ENCODE peak calls at places on chromosomes 6 and 20, in eight cellular contexts. One of them, this sample, is unnamed.

GRCh38 chr20:36030143-36030542 is 61.8 kb downstream of the CNBD2 start:
- DNase-seq in neuronal stem cell: no peak
- DNase-seq in A549: no peak
- DNase-seq in left lung: no peak
- DNase-seq in tibial artery: no peak
- DNase-seq in OCI-LY7: no peak
- DNase-seq in cardiac muscle cell: no peak
- DNase-seq in heart right ventricle: peak; percentile 57
- DNase-seq in this sample: no peak

GRCh38 chr6:93423542-93423941 is 4.2 kb upstream of the EPHA7 start:
- DNase-seq in neuronal stem cell: peak; percentile 50
- DNase-seq in A549: no peak
- DNase-seq in left lung: no peak
- DNase-seq in tibial artery: no peak
- DNase-seq in OCI-LY7: peak; percentile 60
- DNase-seq in cardiac muscle cell: peak; percentile 80
- DNase-seq in heart right ventricle: no peak
- DNase-seq in this sample: no peak

GRCh38 chr20:3156811-3157619 is 2.6 kb downstream of the FASTKD5 start:
- DNase-seq in neuronal stem cell: no peak
- DNase-seq in A549: no peak
- DNase-seq in left lung: no peak
- DNase-seq in tibial artery: no peak
- DNase-seq in OCI-LY7: no peak
- DNase-seq in cardiac muscle cell: no peak
- DNase-seq in heart right ventricle: no peak
- DNase-seq in this sample: no peak

GRCh38 chr20:53270792-53271375 is 298.7 kb downstream of the TSHZ2 start:
- DNase-seq in neuronal stem cell: no peak
- DNase-seq in A549: no peak
- DNase-seq in left lung: no peak
- DNase-seq in tibial artery: no peak
- DNase-seq in OCI-LY7: no peak
- DNase-seq in cardiac muscle cell: no peak
- DNase-seq in heart right ventricle: no peak
- DNase-seq in this sample: no peak

GRCh38 chr6:35059606-35060355 is 81.4 kb downstream of the TCP11 start:
- DNase-seq in neuronal stem cell: no peak
- DNase-seq in A549: no peak
- DNase-seq in left lung: no peak
- DNase-seq in tibial artery: no peak
- DNase-seq in OCI-LY7: no peak
- DNase-seq in cardiac muscle cell: no peak
- DNase-seq in heart right ventricle: no peak
- DNase-seq in this sample: no peak

GRCh38 chr20:35398660-35399144 is 13.1 kb downstream of the UQCC1 start:
- DNase-seq in neuronal stem cell: no peak
- DNase-seq in A549: no peak
- DNase-seq in left lung: no peak
- DNase-seq in tibial artery: no peak
- DNase-seq in OCI-LY7: no peak
- DNase-seq in cardiac muscle cell: no peak
- DNase-seq in heart right ventricle: no peak
- DNase-seq in this sample: no peak

GRCh38 chr20:44187763-44188709 is 1.0 kb upstream of the JPH2 start:
- DNase-seq in neuronal stem cell: no peak
- DNase-seq in A549: no peak
- DNase-seq in left lung: no peak
- DNase-seq in tibial artery: no peak
- DNase-seq in OCI-LY7: peak; percentile 41
- DNase-seq in cardiac muscle cell: peak; percentile 67
- DNase-seq in heart right ventricle: no peak
- DNase-seq in this sample: peak; percentile 58

GRCh38 chr20:63969851-63970713 is at the start of gene ZNF512B:
- DNase-seq in neuronal stem cell: no peak
- DNase-seq in A549: peak; percentile 67
- DNase-seq in left lung: peak; percentile 67
- DNase-seq in tibial artery: peak; percentile 74
- DNase-seq in OCI-LY7: peak; percentile 64
- DNase-seq in cardiac muscle cell: peak; percentile 83
- DNase-seq in heart right ventricle: peak; percentile 71
- DNase-seq in this sample: no peak

GRCh38 chr6:87922947-87923330 is 124.7 kb upstream of the SPACA1 start:
- DNase-seq in neuronal stem cell: no peak
- DNase-seq in A549: no peak
- DNase-seq in left lung: no peak
- DNase-seq in tibial artery: no peak
- DNase-seq in OCI-LY7: peak; percentile 98
- DNase-seq in cardiac muscle cell: no peak
- DNase-seq in heart right ventricle: no peak
- DNase-seq in this sample: no peak

GRCh38 chr6:2797564-2798014 is 32.4 kb downstream of the WRNIP1 start:
- DNase-seq in neuronal stem cell: no peak
- DNase-seq in A549: no peak
- DNase-seq in left lung: no peak
- DNase-seq in tibial artery: no peak
- DNase-seq in OCI-LY7: no peak
- DNase-seq in cardiac muscle cell: no peak
- DNase-seq in heart right ventricle: no peak
- DNase-seq in this sample: no peak

GRCh38 chr6:75437451-75438185 is 56.0 kb downstream of the FILIP1 start:
- DNase-seq in neuronal stem cell: no peak
- DNase-seq in A549: no peak
- DNase-seq in left lung: no peak
- DNase-seq in tibial artery: no peak
- DNase-seq in OCI-LY7: no peak
- DNase-seq in cardiac muscle cell: no peak
- DNase-seq in heart right ventricle: peak; percentile 22
- DNase-seq in this sample: no peak

GRCh38 chr20:25314497-25315417 is 66.9 kb downstream of the PYGB start:
- DNase-seq in neuronal stem cell: no peak
- DNase-seq in A549: no peak
- DNase-seq in left lung: peak; percentile 26
- DNase-seq in tibial artery: peak; percentile 28
- DNase-seq in OCI-LY7: no peak
- DNase-seq in cardiac muscle cell: no peak
- DNase-seq in heart right ventricle: peak; percentile 2
- DNase-seq in this sample: no peak

GRCh38 chr20:3646651-3647050 is 16.5 kb downstream of the GFRA4 start:
- DNase-seq in neuronal stem cell: no peak
- DNase-seq in A549: no peak
- DNase-seq in left lung: no peak
- DNase-seq in tibial artery: no peak
- DNase-seq in OCI-LY7: no peak
- DNase-seq in cardiac muscle cell: no peak
- DNase-seq in heart right ventricle: no peak
- DNase-seq in this sample: no peak

GRCh38 chr20:56222945-56223344 is 25.6 kb upstream of the MC3R start:
- DNase-seq in neuronal stem cell: no peak
- DNase-seq in A549: no peak
- DNase-seq in left lung: no peak
- DNase-seq in tibial artery: no peak
- DNase-seq in OCI-LY7: no peak
- DNase-seq in cardiac muscle cell: no peak
- DNase-seq in heart right ventricle: no peak
- DNase-seq in this sample: no peak

GRCh38 chr20:56217820-56218219 is 30.7 kb upstream of the MC3R start:
- DNase-seq in neuronal stem cell: no peak
- DNase-seq in A549: no peak
- DNase-seq in left lung: no peak
- DNase-seq in tibial artery: no peak
- DNase-seq in OCI-LY7: no peak
- DNase-seq in cardiac muscle cell: no peak
- DNase-seq in heart right ventricle: no peak
- DNase-seq in this sample: no peak

GRCh38 chr20:56222201-56222600 is 26.3 kb upstream of the MC3R start:
- DNase-seq in neuronal stem cell: no peak
- DNase-seq in A549: no peak
- DNase-seq in left lung: no peak
- DNase-seq in tibial artery: no peak
- DNase-seq in OCI-LY7: no peak
- DNase-seq in cardiac muscle cell: no peak
- DNase-seq in heart right ventricle: no peak
- DNase-seq in this sample: no peak

GRCh38 chr20:56223352-56223751 is 25.2 kb upstream of the MC3R start:
- DNase-seq in neuronal stem cell: no peak
- DNase-seq in A549: no peak
- DNase-seq in left lung: no peak
- DNase-seq in tibial artery: no peak
- DNase-seq in OCI-LY7: no peak
- DNase-seq in cardiac muscle cell: no peak
- DNase-seq in heart right ventricle: no peak
- DNase-seq in this sample: no peak
- H3K9me3 ChIP-seq in neuronal stem cell: no peaks in the 10 kb centered on the region
- H3K9me3 ChIP-seq in A549: no peaks in the 10 kb centered on the region
- H3K9me3 ChIP-seq in left lung: no peaks in the 10 kb centered on the region
- H3K9me3 ChIP-seq in tibial artery: no peaks in the 10 kb centered on the region
- H3K9me3 ChIP-seq in OCI-LY7: no peaks in the 10 kb centered on the region
- H3K9me3 ChIP-seq in cardiac muscle cell: no peaks in the 10 kb centered on the region
- H3K9me3 ChIP-seq in heart right ventricle: no peaks in the 10 kb centered on the region
- H3K9me3 ChIP-seq in this sample: no peaks in the 10 kb centered on the region

DNA sequence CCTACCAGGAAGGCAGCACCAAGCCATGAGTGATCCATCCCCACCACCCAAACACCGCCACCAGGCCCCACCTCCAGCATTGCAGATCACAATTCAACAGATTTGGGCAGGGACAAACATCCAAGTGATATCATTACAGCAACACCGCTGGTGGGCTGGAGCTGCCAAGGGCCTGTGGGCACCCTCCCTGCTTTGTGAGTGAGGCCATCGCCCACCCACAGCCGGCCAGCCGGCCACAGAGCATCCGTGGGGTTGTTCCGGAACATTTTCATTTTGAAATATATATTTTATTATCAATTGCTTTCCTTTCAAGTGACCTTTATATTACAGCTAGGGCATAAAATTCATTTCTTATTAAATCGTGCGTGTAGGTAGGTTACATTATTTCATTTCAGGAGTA is 286.0 kb upstream of the CDH4 start:
- DNase-seq in neuronal stem cell: no peak
- DNase-seq in A549: no peak
- DNase-seq in left lung: no peak
- DNase-seq in tibial artery: no peak
- DNase-seq in OCI-LY7: no peak
- DNase-seq in cardiac muscle cell: no peak
- DNase-seq in heart right ventricle: no peak
- DNase-seq in this sample: no peak
- H3K9me3 ChIP-seq in neuronal stem cell: no peaks in the 10 kb centered on the region
- H3K9me3 ChIP-seq in A549: no peaks in the 10 kb centered on the region
- H3K9me3 ChIP-seq in left lung: no peaks in the 10 kb centered on the region
- H3K9me3 ChIP-seq in tibial artery: no peaks in the 10 kb centered on the region
- H3K9me3 ChIP-seq in OCI-LY7: no peaks in the 10 kb centered on the region
- H3K9me3 ChIP-seq in cardiac muscle cell: no peaks in the 10 kb centered on the region
- H3K9me3 ChIP-seq in heart right ventricle: no peaks in the 10 kb centered on the region
- H3K9me3 ChIP-seq in this sample: no peaks in the 10 kb centered on the region

GRCh38 chr6:169981051-169981450 is 229.6 kb downstream of the ERMARD start:
- DNase-seq in neuronal stem cell: no peak
- DNase-seq in A549: no peak
- DNase-seq in left lung: no peak
- DNase-seq in tibial artery: no peak
- DNase-seq in OCI-LY7: no peak
- DNase-seq in cardiac muscle cell: no peak
- DNase-seq in heart right ventricle: no peak
- DNase-seq in this sample: no peak

GRCh38 chr6:169981568-169981967 is 230.1 kb downstream of the ERMARD start:
- DNase-seq in neuronal stem cell: no peak
- DNase-seq in A549: no peak
- DNase-seq in left lung: no peak
- DNase-seq in tibial artery: peak; percentile 33
- DNase-seq in OCI-LY7: no peak
- DNase-seq in cardiac muscle cell: no peak
- DNase-seq in heart right ventricle: no peak
- DNase-seq in this sample: no peak

GRCh38 chr6:169981969-169982368 is 230.5 kb downstream of the ERMARD start:
- DNase-seq in neuronal stem cell: no peak
- DNase-seq in A549: no peak
- DNase-seq in left lung: no peak
- DNase-seq in tibial artery: peak; percentile 48
- DNase-seq in OCI-LY7: no peak
- DNase-seq in cardiac muscle cell: no peak
- DNase-seq in heart right ventricle: no peak
- DNase-seq in this sample: no peak

GRCh38 chr6:169978615-169979161 is 227.3 kb downstream of the ERMARD start:
- DNase-seq in neuronal stem cell: no peak
- DNase-seq in A549: no peak
- DNase-seq in left lung: peak; percentile 30
- DNase-seq in tibial artery: peak; percentile 11
- DNase-seq in OCI-LY7: no peak
- DNase-seq in cardiac muscle cell: no peak
- DNase-seq in heart right ventricle: no peak
- DNase-seq in this sample: no peak

DNA sequence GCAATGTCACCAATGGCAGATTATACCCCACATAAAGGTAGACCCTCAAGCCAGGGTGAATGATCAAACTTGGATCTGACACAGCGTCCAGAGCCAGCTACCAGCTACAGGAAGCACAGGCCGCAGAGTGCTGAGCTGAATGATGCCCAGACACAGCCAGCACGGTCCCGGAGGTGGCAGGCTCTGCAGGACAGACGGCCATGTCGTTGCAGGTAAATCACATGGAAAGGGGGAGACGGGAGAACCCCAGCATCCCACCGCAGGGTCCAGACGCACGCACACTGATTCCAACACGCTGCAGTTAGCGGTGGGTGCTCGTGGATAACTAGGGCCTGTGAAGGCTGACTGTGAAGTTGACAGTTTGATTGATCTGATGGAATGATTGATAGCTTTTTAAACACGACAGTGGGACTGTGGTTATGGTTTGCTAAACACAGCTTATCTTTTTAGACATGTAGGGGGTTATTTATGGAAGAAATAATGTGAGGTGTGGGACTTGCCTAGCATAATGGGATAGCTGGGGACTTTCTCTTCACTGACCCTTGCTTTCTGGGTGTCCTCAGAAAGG is 228.5 kb downstream of the ERMARD start:
- DNase-seq in neuronal stem cell: no peak
- DNase-seq in A549: no peak
- DNase-seq in left lung: no peak
- DNase-seq in tibial artery: peak; percentile 42
- DNase-seq in OCI-LY7: no peak
- DNase-seq in cardiac muscle cell: no peak
- DNase-seq in heart right ventricle: no peak
- DNase-seq in this sample: no peak
- H3K9me3 ChIP-seq in neuronal stem cell: no peaks in the 10 kb centered on the region
- H3K9me3 ChIP-seq in A549: no peaks in the 10 kb centered on the region
- H3K9me3 ChIP-seq in left lung: no peaks in the 10 kb centered on the region
- H3K9me3 ChIP-seq in tibial artery: no peaks in the 10 kb centered on the region
- H3K9me3 ChIP-seq in OCI-LY7: no peaks in the 10 kb centered on the region
- H3K9me3 ChIP-seq in cardiac muscle cell: no peaks in the 10 kb centered on the region
- H3K9me3 ChIP-seq in heart right ventricle: no peaks in the 10 kb centered on the region
- H3K9me3 ChIP-seq in this sample: no peaks in the 10 kb centered on the region

DNA sequence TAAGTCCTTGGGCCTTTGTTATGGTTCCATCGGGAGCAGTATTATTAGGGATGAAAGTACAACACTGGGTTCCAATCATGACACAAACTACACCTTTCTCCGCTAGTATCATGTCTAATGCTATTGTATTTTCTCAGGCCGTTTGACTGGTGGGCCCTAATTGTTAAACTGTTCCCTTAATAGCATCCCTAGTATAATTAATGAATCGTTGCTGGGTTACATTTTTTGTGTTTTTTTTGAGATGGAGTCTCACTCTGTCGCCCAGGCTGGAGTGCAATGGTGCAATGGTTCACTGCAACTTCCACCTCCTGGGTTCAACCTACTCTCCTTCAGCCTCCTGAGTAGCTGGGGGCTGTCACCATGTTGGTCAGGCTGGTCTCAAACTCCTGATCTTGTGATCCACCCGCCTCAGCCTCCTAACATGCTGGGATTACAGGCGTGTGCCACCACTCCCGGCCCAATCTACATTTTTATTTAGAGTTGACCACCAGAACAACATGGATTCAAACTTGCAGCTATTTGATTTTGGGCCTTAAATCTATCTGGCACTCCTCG is 4.1 kb upstream of the ZNFX1 start:
- DNase-seq in neuronal stem cell: no peak
- DNase-seq in A549: no peak
- DNase-seq in left lung: no peak
- DNase-seq in tibial artery: peak; percentile 28
- DNase-seq in OCI-LY7: no peak
- DNase-seq in cardiac muscle cell: no peak
- DNase-seq in heart right ventricle: no peak
- DNase-seq in this sample: no peak
- H3K9me3 ChIP-seq in neuronal stem cell: peaks cover 81% of the 10 kb centered on the region
- H3K9me3 ChIP-seq in A549: peaks cover 9% of the 10 kb centered on the region
- H3K9me3 ChIP-seq in left lung: peaks cover 9% of the 10 kb centered on the region
- H3K9me3 ChIP-seq in tibial artery: peaks cover 23% of the 10 kb centered on the region
- H3K9me3 ChIP-seq in OCI-LY7: no peaks in the 10 kb centered on the region
- H3K9me3 ChIP-seq in cardiac muscle cell: no peaks in the 10 kb centered on the region
- H3K9me3 ChIP-seq in heart right ventricle: peaks cover 20% of the 10 kb centered on the region
- H3K9me3 ChIP-seq in this sample: peaks cover 5% of the 10 kb centered on the region

This sample was measured in right atrium auricular region.